ENCODE peak calls at places on chromosomes 11 and 22, in four cellular contexts. P is H1, H is NT2/D1, T is GM12878. K is an unnamed sample.

GRCh38 chr22:46433318-46433717 is 97.8 kb downstream of the TRMU start:
- DNase-seq in P (no peak), T (no peak), H (no peak), K (no peak)

GRCh38 chr11:283405-284080 is 5.3 kb downstream of the NLRP6 start:
- DNase-seq in T (no peak), H (no peak), P (peak), K (no peak)

GRCh38 chr11:99098751-99099150 is 78.0 kb downstream of the CNTN5 start:
- DNase-seq in P (no peak), H (no peak), T (peak), K (no peak)

GRCh38 chr11:45108070-45109064 is 38.1 kb upstream of the PRDM11 start:
- DNase-seq in T (no peak), H (no peak), P (peak), K (no peak)

GRCh38 chr22:49235463-49236300 is 592.0 kb downstream of the BRD1 start:
- DNase-seq in H (no peak), P (peak), T (no peak), K (no peak)

GRCh38 chr22:19876941-19877625 is 22.4 kb upstream of the GNB1L start:
- DNase-seq in T (no peak), P (peak), H (no peak), K (no peak)

GRCh38 chr11:69333149-69333710 is 39.3 kb downstream of the MYEOV start:
- DNase-seq in P (no peak), H (no peak), T (no peak), K (no peak)

GRCh38 chr11:95228081-95228859 is 2.7 kb downstream of the SESN3 start:
- DNase-seq in T (no peak), H (no peak), P (no peak), K (no peak)

GRCh38 chr22:37464181-37464580 is 22.0 kb downstream of the MFNG start:
- DNase-seq in H (no peak), P (no peak), T (peak), K (no peak)

GRCh38 chr11:69563306-69563705 is 77.7 kb upstream of the CCND1 start:
- DNase-seq in T (no peak), H (no peak), P (no peak), K (no peak)

GRCh38 chr11:78100276-78101040 is 20.8 kb upstream of the NDUFC2 start:
- DNase-seq in P (no peak), H (no peak), T (no peak), K (no peak)

GRCh38 chr11:64650923-64651523 is 60.0 kb downstream of the SLC22A12 start:
- DNase-seq in P (peak), T (no peak), H (no peak), K (peak)

GRCh38 chr11:62713343-62713742 is 5.9 kb downstream of the GNG3 start:
- DNase-seq in P (no peak), H (no peak), T (no peak), K (no peak)

GRCh38 chr11:124915541-124916369 is 3.3 kb upstream of the HEPN1 start:
- DNase-seq in P (no peak), H (no peak), T (no peak), K (no peak)

GRCh38 chr11:7457211-7457610 is 28.1 kb upstream of the OLFML1 start:
- DNase-seq in T (no peak), H (no peak), P (no peak), K (no peak)

GRCh38 chr11:75471134-75471943 is 38.3 kb upstream of the KLHL35 start:
- DNase-seq in H (no peak), P (no peak), T (no peak), K (no peak)

GRCh38 chr11:2561283-2562180 is 116.7 kb downstream of the KCNQ1 start:
- DNase-seq in T (no peak), P (no peak), H (no peak), K (no peak)

GRCh38 chr11:44987506-44987905 is 36.8 kb upstream of the TP53I11 start:
- DNase-seq in T (no peak), P (no peak), H (no peak), K (no peak)

GRCh38 chr11:24598636-24599035 is 101.8 kb downstream of the LUZP2 start:
- DNase-seq in T (no peak), P (no peak), H (no peak), K (no peak)

GRCh38 chr11:62148271-62148980 is 24.6 kb downstream of the INCENP start:
- DNase-seq in T (no peak), H (no peak), P (no peak), K (no peak)

GRCh38 chr11:68255526-68255925 is 16.2 kb downstream of the C11orf24 start:
- DNase-seq in P (no peak), T (no peak), H (no peak), K (no peak)
- TF ChIP-seq SUZ12 in P (no peak), T (no peak), H (no peak), K (no peak)

DNA sequence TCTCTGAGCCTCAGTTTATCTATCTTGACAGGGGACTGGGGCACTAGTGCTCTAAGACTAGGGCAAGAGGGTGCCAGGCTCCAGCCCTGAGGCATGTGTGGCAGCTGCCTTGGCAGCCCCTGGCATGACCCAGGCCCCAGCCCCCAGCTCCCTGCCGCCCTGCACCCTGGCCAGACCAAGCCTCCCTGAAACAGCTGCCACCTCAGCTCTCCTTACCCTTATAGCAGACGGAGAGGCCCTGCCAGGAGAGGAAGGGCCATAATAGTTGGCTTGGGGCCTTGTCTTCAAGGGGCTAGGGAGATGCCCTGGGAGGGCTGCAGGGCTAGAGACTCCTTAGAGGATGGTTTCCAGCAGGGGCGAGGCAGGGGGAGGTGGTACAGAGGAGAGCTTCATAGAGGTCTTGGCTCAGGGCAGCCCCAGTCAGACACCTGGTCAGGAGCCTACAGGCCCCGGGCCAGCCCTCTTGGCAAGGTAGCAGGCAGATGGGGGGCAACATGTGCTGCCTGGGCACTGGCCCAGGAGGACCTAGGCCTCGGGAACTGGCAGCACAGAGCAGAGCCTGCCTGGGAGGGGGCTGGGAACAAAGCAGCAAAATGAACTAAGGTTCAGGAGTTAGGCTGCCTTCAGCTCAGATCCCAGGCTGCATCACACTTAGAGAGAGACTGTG is 13.0 kb downstream of the SMTN start:
- DNase-seq in T (no peak), P (no peak), H (no peak), K (no peak)
- TF ChIP-seq SUZ12 in T (no peak), P (no peak), H (no peak), K (no peak)

DNA sequence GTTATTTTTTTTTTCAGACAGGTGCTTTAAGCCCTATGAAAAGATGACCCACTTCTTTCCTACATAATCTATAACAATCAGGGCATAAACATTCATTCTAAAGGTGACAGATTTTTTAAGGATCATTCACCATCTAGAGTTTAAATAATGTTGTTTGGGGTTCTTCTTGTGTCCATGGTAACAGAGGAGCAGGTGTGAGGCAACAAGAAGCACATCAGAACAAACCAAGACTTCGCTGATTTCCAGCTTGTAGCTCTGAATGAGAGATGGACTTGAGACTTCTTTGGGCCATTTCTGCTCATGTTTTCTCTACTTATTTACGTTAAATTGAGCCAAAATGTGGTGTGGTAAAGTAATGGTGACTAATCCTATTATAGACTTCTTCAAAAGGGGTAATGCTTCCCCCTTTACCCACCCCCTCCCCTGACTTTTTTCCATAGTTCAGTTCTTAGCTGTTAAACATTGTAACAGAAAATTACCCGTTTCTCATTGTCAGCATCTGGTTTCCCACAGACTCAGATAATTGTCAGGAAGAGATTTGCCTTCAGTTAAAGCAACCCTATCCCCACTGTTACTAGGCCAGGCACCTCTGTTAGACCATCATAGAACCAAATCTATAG is 65.2 kb downstream of the CSTPP1 start:
- DNase-seq in H (no peak), T (no peak), P (no peak), K (no peak)
- TF ChIP-seq SUZ12 in H (no peak), T (no peak), P (no peak), K (no peak)

DNA sequence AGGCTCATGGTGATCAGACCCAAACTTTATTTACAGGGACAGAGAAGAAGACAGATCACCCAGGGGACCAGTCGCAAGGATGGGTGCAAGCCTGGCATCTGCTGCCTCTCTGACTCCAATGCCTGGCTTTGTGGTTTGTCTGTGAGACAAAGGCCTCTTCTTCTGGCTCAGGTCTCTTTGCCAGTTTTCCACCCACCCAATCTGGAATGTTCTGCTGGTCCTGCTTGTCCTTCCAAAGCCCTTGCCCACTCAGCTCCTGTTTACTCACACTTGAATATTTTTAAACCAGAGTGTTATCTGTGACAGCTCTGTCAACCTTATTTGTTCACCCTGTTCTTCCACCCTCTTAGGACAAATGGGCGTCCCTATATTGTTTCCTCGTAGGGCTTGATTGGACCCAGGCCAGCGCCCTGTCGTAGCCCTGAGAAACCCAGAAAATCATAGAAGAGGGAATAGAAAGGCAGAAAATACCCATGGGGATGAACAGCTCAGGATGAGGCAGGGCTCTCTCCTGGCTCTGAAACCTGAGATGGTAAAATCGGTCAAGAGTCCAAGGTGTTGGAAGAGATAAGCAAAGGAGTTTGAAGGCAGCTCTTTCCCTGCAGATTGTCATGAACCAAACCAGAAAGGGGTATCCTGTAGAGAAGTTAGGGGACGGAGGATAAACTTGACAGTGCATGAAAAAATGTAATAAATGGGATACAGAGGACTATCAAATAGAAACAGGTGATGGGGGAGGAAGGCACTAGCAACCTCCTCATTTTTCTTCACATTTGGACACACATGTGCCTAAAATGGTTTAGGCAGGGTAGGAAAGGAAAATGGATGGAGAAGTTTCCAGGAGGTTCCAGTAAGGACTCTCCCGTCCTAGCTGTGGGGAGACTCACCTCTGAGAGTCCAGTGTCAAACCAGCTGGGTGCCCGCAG is 670 bp downstream of the CRYAB start:
- DNase-seq in P (no peak), H (no peak), T (no peak), K (no peak)
- TF ChIP-seq SUZ12 in P (no peak), H (no peak), T (no peak), K (no peak)

K was measured in HEK293T.